ENCODE peak calls at places on chromosomes 4 and X, in four cellular contexts. B is stimulated activated effector memory CD8-positive, alpha-beta T cell treated with anti-CD3 and anti-CD28 coated beads, Interleukin-12 subunit alpha, Interleukin-12 subunit beta, amount 100 ng/mL, for 72 hours; G is T-helper 1 cell; N is thyroid gland. F is an unnamed sample.

GRCh38 chr4:111136438-111136837 is 513.6 kb upstream of the PITX2 start:
- DNase-seq in B (no peak), G (no peak), N (no peak), F (no peak)

GRCh38 chrX:48794993-48795501 is 6.8 kb upstream of the HDAC6 start:
- DNase-seq in B (no peak), G (no peak), N (no peak), F (no peak)

GRCh38 chrX:9824554-9824953 is 38.3 kb downstream of the SHROOM2 start:
- DNase-seq in B (no peak), G (no peak), N (no peak), F (no peak)

GRCh38 chr4:145904413-145905177 is 34.0 kb downstream of the ZNF827 start:
- DNase-seq in B (no peak), G (no peak), N (no peak), F (no peak)

GRCh38 chr4:65241257-65241997 is 428.9 kb downstream of the EPHA5 start:
- DNase-seq in B (no peak), G (no peak), N (no peak), F (no peak)

GRCh38 chr4:80365928-80366327 is 30.4 kb downstream of the CFAP299 start:
- DNase-seq in B (no peak), G (peak; percentile 26), N (peak; percentile 94), F (peak; percentile 48)

GRCh38 chr4:122765702-122766352 is 33.3 kb downstream of the BBS12 start:
- DNase-seq in B (no peak), G (no peak), N (no peak), F (no peak)

GRCh38 chr4:143482753-143483362 is 30.6 kb upstream of the SMARCA5 start:
- DNase-seq in B (no peak), G (no peak), N (peak; percentile 7), F (peak; percentile 5)

GRCh38 chrX:65241059-65241721 is 264.9 kb upstream of the ZC4H2 start:
- DNase-seq in B (no peak), G (no peak), N (no peak), F (no peak)

F was measured in stimulated activated naive CD8-positive, alpha-beta T cell treated with anti-CD3 and anti-CD28 coated beads, Interleukin-15, Interleukin-2, amounts not matched to agents 100 U/mL and 50 U/mL, for 24 hours.